ENCODE peak calls at places on chromosomes 13 and 19, in ten cellular contexts. I is cardiac muscle cell; N is AG09319; E is neuronal stem cell; L is germinal center; A is head of caudate nucleus; D is AG09309; R is activated CD8-positive, alpha-beta T cell treated with anti-CD3 and anti-CD28 coated beads, Interleukin-2, amount 10 ng/mL, durations not matched to agents 7 days and 5 days; H is activated CD4-positive, alpha-beta T cell treated with anti-CD3 and anti-CD28 coated beads, Interleukin-2, amount 50 U/mL, for 24 hours; C is left kidney. X is an unnamed sample.

GRCh38 chr13:43935878-43936277 is 56.2 kb downstream of the LACC1 start:
- DNase-seq in I (no peak), N (no peak), E (no peak), L (no peak), A (no peak), D (no peak), R (no peak), H (no peak), C (no peak), X (no peak)

GRCh38 chr19:2607712-2608601 is 94.5 kb downstream of the GNG7 start:
- DNase-seq in I (no peak), N (no peak), E (no peak), L (peak; percentile 30), A (peak; percentile 83), D (no peak), R (peak; percentile 63), H (peak; percentile 62), C (peak; percentile 56), X (no peak)

GRCh38 chr13:34430294-34430693 is 511.8 kb upstream of the NBEA start:
- DNase-seq in I (no peak), N (no peak), E (no peak), L (no peak), A (no peak), D (no peak), R (no peak), H (no peak), C (no peak), X (no peak)

GRCh38 chr13:87887459-87888123 is 216.4 kb downstream of the SLITRK5 start:
- DNase-seq in I (no peak), N (no peak), E (no peak), L (no peak), A (no peak), D (no peak), R (no peak), H (no peak), C (peak; percentile 5), X (peak; percentile 12)

GRCh38 chr19:10390652-10391286 is 10.4 kb upstream of the TYK2 start:
- DNase-seq in I (peak; percentile 77), N (peak; percentile 27), E (peak; percentile 68), L (peak; percentile 74), A (peak; percentile 47), D (no peak), R (peak; percentile 78), H (no peak), C (peak; percentile 82), X (no peak)

GRCh38 chr19:41297628-41298326 is 12.2 kb upstream of the CCDC97 start:
- DNase-seq in I (no peak), N (no peak), E (no peak), L (peak; percentile 90), A (no peak), D (no peak), R (no peak), H (no peak), C (no peak), X (no peak)

GRCh38 chr19:45251452-45252354 is 632 bp downstream of the MARK4 start:
- DNase-seq in I (peak; percentile 35), N (no peak), E (no peak), L (peak; percentile 53), A (no peak), D (no peak), R (peak; percentile 30), H (no peak), C (peak; percentile 63), X (no peak)

GRCh38 chr13:110206170-110206569 is 100.8 kb downstream of the COL4A1 start:
- DNase-seq in I (no peak), N (no peak), E (no peak), L (no peak), A (no peak), D (no peak), R (no peak), H (no peak), C (no peak), X (no peak)

GRCh38 chr19:55559684-55560083 is 14.3 kb upstream of the SBK3 start:
- DNase-seq in I (no peak), N (no peak), E (no peak), L (no peak), A (no peak), D (no peak), R (no peak), H (no peak), C (no peak), X (no peak)

GRCh38 chr13:23867027-23867491 is 22.1 kb downstream of the MIPEP start:
- DNase-seq in I (peak; percentile 74), N (no peak), E (no peak), L (no peak), A (peak; percentile 46), D (no peak), R (no peak), H (no peak), C (peak; percentile 71), X (no peak)

GRCh38 chr13:62512194-62513141 is 1096.8 kb upstream of the PCDH20 start:
- DNase-seq in I (peak; percentile 61), N (no peak), E (peak; percentile 30), L (no peak), A (no peak), D (no peak), R (peak; percentile 21), H (no peak), C (peak; percentile 68), X (peak; percentile 6)

GRCh38 chr19:927044-927706 is 1.3 kb downstream of the ARID3A start:
- DNase-seq in I (peak; percentile 79), N (no peak), E (no peak), L (no peak), A (no peak), D (no peak), R (no peak), H (no peak), C (peak; percentile 81), X (no peak)

GRCh38 chr19:34224996-34225658 is 29.2 kb upstream of the GARRE1 start:
- DNase-seq in I (no peak), N (no peak), E (no peak), L (no peak), A (no peak), D (no peak), R (no peak), H (no peak), C (no peak), X (no peak)

GRCh38 chr19:40005670-40006272 is 8.9 kb downstream of the ZNF546 start:
- DNase-seq in I (no peak), N (no peak), E (no peak), L (no peak), A (no peak), D (no peak), R (no peak), H (no peak), C (no peak), X (no peak)

GRCh38 chr19:17292301-17293074 is 10.7 kb downstream of the ABHD8 start:
- DNase-seq in I (peak; percentile 84), N (peak; percentile 59), E (peak; percentile 79), L (peak; percentile 96), A (peak; percentile 31), D (no peak), R (peak; percentile 86), H (peak; percentile 69), C (peak; percentile 93), X (peak; percentile 67)

GRCh38 chr13:110699148-110700145 is 6.5 kb downstream of the CARS2 start:
- DNase-seq in I (no peak), N (no peak), E (no peak), L (no peak), A (no peak), D (no peak), R (no peak), H (no peak), C (no peak), X (no peak)

GRCh38 chr13:110520431-110521295 is 40.9 kb downstream of the RAB20 start:
- DNase-seq in I (no peak), N (peak; percentile 43), E (no peak), L (no peak), A (peak; percentile 61), D (peak; percentile 51), R (no peak), H (no peak), C (no peak), X (no peak)

GRCh38 chr13:101552797-101553196 is 100.3 kb downstream of the ITGBL1 start:
- DNase-seq in I (no peak), N (no peak), E (no peak), L (no peak), A (no peak), D (no peak), R (no peak), H (no peak), C (peak; percentile 44), X (no peak)

GRCh38 chr19:7718668-7719067 is 13.2 kb downstream of the CLEC4G start:
- DNase-seq in I (no peak), N (no peak), E (no peak), L (no peak), A (no peak), D (no peak), R (no peak), H (no peak), C (no peak), X (no peak)

GRCh38 chr13:98484289-98485219 is 92.4 kb downstream of the STK24 start:
- DNase-seq in I (peak; percentile 94), N (peak; percentile 82), E (peak; percentile 61), L (no peak), A (no peak), D (peak; percentile 90), R (peak; percentile 49), H (peak; percentile 24), C (peak; percentile 98), X (peak; percentile 47)

GRCh38 chr19:53102701-53103140 is 501 bp downstream of the ZNF160 start:
- DNase-seq in I (peak; percentile 61), N (no peak), E (no peak), L (peak; percentile 15), A (peak; percentile 41), D (no peak), R (peak; percentile 68), H (no peak), C (peak; percentile 71), X (no peak)

GRCh38 chr13:32902898-32903297 is 113.3 kb upstream of the KL start:
- DNase-seq in I (no peak), N (no peak), E (no peak), L (no peak), A (no peak), D (no peak), R (no peak), H (no peak), C (no peak), X (no peak)

GRCh38 chr13:51935326-51936171 is 73.8 kb downstream of the CCDC70 start:
- DNase-seq in I (peak; percentile 31), N (no peak), E (peak; percentile 5), L (no peak), A (no peak), D (no peak), R (no peak), H (no peak), C (peak; percentile 70), X (no peak)

GRCh38 chr13:99261040-99261439 is 2.9 kb upstream of the GPR18 start:
- DNase-seq in I (no peak), N (no peak), E (no peak), L (no peak), A (no peak), D (no peak), R (no peak), H (no peak), C (no peak), X (no peak)

GRCh38 chr13:31431722-31432137 is 232.0 kb downstream of the B3GLCT start:
- DNase-seq in I (peak; percentile 67), N (no peak), E (peak; percentile 49), L (peak; percentile 64), A (no peak), D (no peak), R (peak; percentile 61), H (peak; percentile 16), C (peak; percentile 54), X (no peak)

GRCh38 chr19:29712744-29713516 is 2.1 kb downstream of the C19orf12 start:
- DNase-seq in I (no peak), N (no peak), E (no peak), L (no peak), A (no peak), D (no peak), R (peak; percentile 56), H (no peak), C (no peak), X (no peak)

GRCh38 chr13:73998631-73999030 is 135.6 kb downstream of the KLF12 start:
- DNase-seq in I (no peak), N (no peak), E (no peak), L (peak; percentile 30), A (peak; percentile 7), D (no peak), R (no peak), H (no peak), C (no peak), X (no peak)

GRCh38 chr13:110615322-110616102 is at the start of gene NAXD:
- DNase-seq in I (peak; percentile 87), N (peak; percentile 85), E (peak; percentile 49), L (peak; percentile 97), A (peak; percentile 94), D (peak; percentile 78), R (peak; percentile 89), H (peak; percentile 62), C (peak; percentile 98), X (peak; percentile 40)

X was measured in NCI-H524 treated with DMSO at 0.1 percent for 48 hours.